ENCODE peak calls at places on chromosome 9, in four cellular contexts. N, T, I and V are unnamed samples.

GRCh38 chr9:2764371-2764770 is 47.1 kb downstream of the KCNV2 start:
- DNase-seq in N (no peak), T (no peak), I (no peak), V (no peak)

GRCh38 chr9:70569070-70569772 is 154.8 kb upstream of the KLF9 start:
- DNase-seq in N (no peak), T (no peak), I (no peak), V (no peak)

GRCh38 chr9:77953590-77953989 is 78.0 kb downstream of the GNAQ start:
- DNase-seq in N (no peak), T (no peak), I (no peak), V (no peak)

GRCh38 chr9:3332802-3333201 is 193.0 kb downstream of the RFX3 start:
- DNase-seq in N (no peak), T (no peak), I (no peak), V (no peak)

GRCh38 chr9:101275671-101276250 is 109.0 kb downstream of the BAAT start:
- DNase-seq in N (no peak), T (no peak), I (no peak), V (no peak)

GRCh38 chr9:109114670-109115069 is 5.1 kb downstream of the TMEM245 start:
- DNase-seq in N (no peak), T (no peak), I (no peak), V (peak; percentile 88)

GRCh38 chr9:105632807-105633206 is 29.4 kb upstream of the TAL2 start:
- DNase-seq in N (no peak), T (no peak), I (no peak), V (no peak)

GRCh38 chr9:35774907-35775635 is 16.3 kb upstream of the NPR2 start:
- DNase-seq in N (no peak), T (no peak), I (no peak), V (no peak)

GRCh38 chr9:6096821-6097220 is 81.4 kb upstream of the RANBP6 start:
- DNase-seq in N (no peak), T (no peak), I (no peak), V (peak; percentile 98)

GRCh38 chr9:35322075-35322885 is 160.5 kb downstream of the UNC13B start:
- DNase-seq in N (no peak), T (no peak), I (no peak), V (no peak)

GRCh38 chr9:125440411-125440810 is 178.8 kb downstream of the GAPVD1 start:
- DNase-seq in N (no peak), T (peak; percentile 63), I (no peak), V (no peak)

GRCh38 chr9:7097040-7097715 is 339.4 kb downstream of the KDM4C start:
- DNase-seq in N (no peak), T (no peak), I (no peak), V (peak; percentile 59)

GRCh38 chr9:14106699-14107098 is 207.2 kb downstream of the NFIB start:
- DNase-seq in N (no peak), T (no peak), I (no peak), V (no peak)

GRCh38 chr9:93084471-93084881 is 11.5 kb upstream of the CARD19 start:
- DNase-seq in N (no peak), T (peak; percentile 48), I (no peak), V (no peak)

GRCh38 chr9:97703437-97704326 is 6.5 kb upstream of the XPA start:
- DNase-seq in N (no peak), T (no peak), I (no peak), V (peak; percentile 90)

GRCh38 chr9:128494108-128494742 is 10.3 kb upstream of the GLE1 start:
- DNase-seq in N (peak; percentile 62), T (peak; percentile 58), I (no peak), V (no peak)

GRCh38 chr9:81497096-81497495 is 192.3 kb downstream of the TLE1 start:
- DNase-seq in N (no peak), T (no peak), I (no peak), V (peak; percentile 28)

GRCh38 chr9:88425538-88425950 is 37.3 kb downstream of the SPIN1 start:
- DNase-seq in N (no peak), T (no peak), I (no peak), V (peak; percentile 5)

GRCh38 chr9:5630038-5630507 is 1.2 kb downstream of the RIC1 start:
- DNase-seq in N (no peak), T (no peak), I (no peak), V (peak; percentile 44)

GRCh38 chr9:22413884-22414283 is 32.7 kb upstream of the DMRTA1 start:
- DNase-seq in N (no peak), T (no peak), I (no peak), V (peak; percentile 48)

GRCh38 chr9:26750126-26750525 is 142.5 kb downstream of the CAAP1 start:
- DNase-seq in N (no peak), T (no peak), I (no peak), V (no peak)

GRCh38 chr9:7146582-7146981 is 388.8 kb downstream of the KDM4C start:
- DNase-seq in N (no peak), T (no peak), I (no peak), V (peak; percentile 68)

GRCh38 chr9:99299214-99300102 is 77.4 kb downstream of the SEC61B start:
- DNase-seq in N (no peak), T (no peak), I (no peak), V (peak; percentile 78)

GRCh38 chr9:98075332-98075805 is 18.8 kb downstream of the NANS start:
- DNase-seq in N (no peak), T (no peak), I (no peak), V (peak; percentile 91)

GRCh38 chr9:71911908-71912325 is 478 bp downstream of the C9orf85 start:
- DNase-seq in N (no peak), T (no peak), I (no peak), V (no peak)

GRCh38 chr9:71916834-71917534 is 5.5 kb downstream of the C9orf85 start:
- DNase-seq in N (no peak), T (no peak), I (no peak), V (no peak)

GRCh38 chr9:71909887-71910601 is 949 bp downstream of the ABHD17B start:
- DNase-seq in N (peak; percentile 70), T (peak; percentile 74), I (peak; percentile 66), V (no peak)

GRCh38 chr9:71910602-71911060 is 362 bp downstream of the ABHD17B start:
- DNase-seq in N (no peak), T (peak; percentile 67), I (no peak), V (no peak)

DNA sequence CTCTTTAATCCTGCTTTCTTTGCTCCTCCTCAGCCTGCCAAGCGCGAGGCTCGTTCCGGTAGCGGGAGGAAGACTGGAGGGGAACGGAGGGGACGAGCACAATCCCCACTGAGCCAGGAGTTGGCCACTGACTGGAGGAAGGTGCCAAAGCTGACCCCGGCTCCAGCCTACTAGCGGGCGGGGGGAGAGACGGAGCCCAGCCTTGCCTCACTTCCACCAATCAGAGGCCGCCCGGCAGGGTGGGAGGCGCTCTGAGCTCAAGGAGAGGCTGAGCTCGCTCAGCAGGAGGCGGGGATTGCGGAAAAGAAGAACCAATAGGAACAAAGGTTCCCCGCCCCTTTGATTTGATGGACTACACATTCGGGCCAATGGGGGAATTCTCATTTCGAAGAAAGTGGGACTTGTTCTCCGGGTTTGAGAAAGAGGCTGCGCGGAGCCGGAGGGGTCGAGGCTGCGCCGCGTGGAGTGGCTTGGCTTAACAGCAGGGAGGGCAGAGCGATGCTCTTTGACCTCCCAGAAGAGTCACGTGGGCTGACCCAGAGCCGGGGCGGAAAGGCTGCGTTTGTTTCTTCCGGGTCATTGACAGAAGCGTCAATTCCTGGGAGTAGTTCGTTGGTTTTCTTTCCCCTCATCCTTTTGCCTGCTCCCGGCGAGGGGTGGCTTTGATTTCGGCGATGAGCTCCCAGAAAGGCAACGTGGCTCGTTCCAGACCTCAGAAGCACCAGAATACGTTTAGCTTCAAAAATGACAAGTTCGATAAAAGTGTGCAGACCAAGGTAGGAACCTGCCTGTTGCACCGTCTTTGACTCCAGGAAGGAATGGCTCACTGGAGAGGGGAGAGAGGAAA is at the start of the genes ABHD17B and C9orf85:
- DNase-seq in N (peak; percentile 99), T (peak; percentile 99), I (peak; percentile 91), V (peak; percentile 98)
- TF ChIP-seq CTCF in N (no peak), T (no peak), I (no peak), V (no peak)

GRCh38 chr9:86043999-86044398 is 55.4 kb downstream of the GOLM1 start:
- DNase-seq in N (no peak), T (no peak), I (no peak), V (no peak)
- TF ChIP-seq CTCF in N (no peak), T (no peak), I (peak; percentile 18), V (no peak)

DNA sequence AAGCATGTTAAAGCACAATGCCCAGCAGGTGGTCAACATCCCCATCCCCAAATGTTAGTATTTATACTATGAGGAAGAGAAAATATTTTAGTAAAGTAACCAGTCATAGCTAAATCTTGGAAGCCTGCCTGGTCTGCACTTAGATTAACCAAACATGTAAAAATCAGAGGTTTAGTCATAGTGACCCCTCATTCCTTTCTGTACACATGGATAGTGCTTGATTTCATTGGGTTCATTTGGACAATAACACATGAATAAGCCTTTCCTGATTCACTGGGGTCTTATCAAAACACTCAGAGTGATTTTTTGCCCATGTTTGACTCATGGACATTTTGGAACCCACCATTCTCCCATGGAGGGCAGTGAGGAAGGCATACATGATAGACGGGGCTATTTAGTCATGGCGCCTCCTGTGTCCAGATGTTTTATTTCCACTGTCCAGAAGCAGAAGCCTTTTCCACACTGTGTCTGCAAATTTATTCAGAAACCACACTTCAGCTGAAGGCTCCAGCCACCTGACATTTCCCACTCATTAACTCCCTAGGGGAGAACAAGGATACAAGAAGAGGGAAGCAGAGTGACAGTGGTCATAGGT is 32.5 kb downstream of the OR1J1 start:
- DNase-seq in N (no peak), T (no peak), I (no peak), V (no peak)
- TF ChIP-seq CTCF in N (no peak), T (no peak), I (no peak), V (no peak)

DNA sequence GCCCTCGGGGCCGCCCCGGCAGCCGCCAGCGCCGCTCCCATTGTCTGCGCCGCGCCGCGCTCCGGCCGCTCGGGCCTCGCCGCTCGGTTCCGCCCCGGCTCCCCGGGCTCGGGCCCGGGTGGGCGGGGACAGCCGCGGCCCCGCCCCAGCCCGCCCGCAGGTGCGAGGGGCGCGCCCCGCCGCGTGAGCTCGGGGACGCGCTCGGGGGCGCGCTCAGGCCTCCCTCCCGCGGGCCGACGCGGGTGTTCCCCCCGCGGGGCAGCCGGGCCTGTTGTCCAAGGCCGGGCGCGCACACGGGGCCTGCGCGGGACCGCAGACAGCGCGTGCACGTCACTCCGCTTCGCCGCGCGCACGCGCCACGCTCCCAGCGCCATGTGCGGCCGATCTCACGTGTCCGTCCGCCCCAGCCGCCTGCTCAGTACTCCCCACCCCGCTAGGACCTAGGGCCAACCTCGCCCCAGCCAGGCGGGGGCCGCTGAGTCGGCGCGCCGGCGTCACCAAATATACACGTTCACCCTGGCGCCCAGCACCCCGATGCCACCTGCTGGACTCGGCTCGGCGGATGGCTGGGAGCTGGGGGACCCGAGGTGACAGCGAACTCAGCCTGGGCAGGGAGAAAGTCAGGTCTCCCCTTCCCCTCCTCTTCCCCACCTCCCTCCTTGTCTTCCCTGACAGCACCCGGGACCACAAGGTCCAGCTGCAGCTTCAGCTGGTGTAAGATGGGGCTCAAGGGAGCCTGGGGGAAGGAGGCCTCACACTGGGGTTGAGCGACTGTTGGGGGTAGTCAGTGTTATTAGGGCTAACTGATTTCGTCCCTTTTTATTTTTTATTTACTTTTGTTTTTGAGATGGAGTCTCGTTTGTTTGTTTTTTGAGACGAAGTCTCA is 14.3 kb downstream of the GBGT1 start:
- DNase-seq in N (peak; percentile 89), T (peak; percentile 94), I (peak; percentile 74), V (peak; percentile 81)
- TF ChIP-seq CTCF in N (peak; percentile 47), T (peak; percentile 24), I (no peak), V (peak; percentile 56)

GRCh38 chr9:68932458-68932857 is 81.5 kb downstream of the PRKACG start:
- DNase-seq in N (no peak), T (no peak), I (no peak), V (no peak)
- TF ChIP-seq CTCF in N (no peak), T (no peak), I (no peak), V (no peak)

GRCh38 chr9:76424491-76424890 is 30.3 kb upstream of the RFK start:
- DNase-seq in N (no peak), T (no peak), I (no peak), V (no peak)
- TF ChIP-seq CTCF in N (no peak), T (no peak), I (no peak), V (no peak)